ENCODE peak calls at places on chromosomes 5 and 9, in six cellular contexts. G is gastrocnemius medialis, S is stomach, D is endothelial cell of umbilical vein, Z is H1, X is ovary. W is an unnamed sample. For H3K9me3 and H3K4me1, the result is how much of the 10 kb centered on the place peaks cover.

GRCh38 chr9:94805585-94805984 is 79.1 kb downstream of the AOPEP start:
- DNase-seq in G (no peak), S (no peak), D (peak), Z (no peak), X (no peak), W (peak)

GRCh38 chr9:6078382-6079105 is 63.1 kb upstream of the RANBP6 start:
- DNase-seq in G (no peak), S (no peak), D (no peak), Z (no peak), X (no peak), W (no peak)

GRCh38 chr9:34179528-34180138 is 790 bp downstream of the UBAP1 start:
- DNase-seq in G (no peak), S (peak), D (peak), Z (no peak), X (no peak), W (no peak)

GRCh38 chr9:34547960-34548603 is 25.3 kb upstream of the ENHO start:
- DNase-seq in G (peak), S (peak), D (peak), Z (no peak), X (peak), W (no peak)

GRCh38 chr5:110851357-110851756 is 112.5 kb downstream of the SLC25A46 start:
- DNase-seq in G (no peak), S (no peak), D (no peak), Z (no peak), X (no peak), W (no peak)

GRCh38 chr5:43227655-43228054 is 35.6 kb downstream of the NIM1K start:
- DNase-seq in G (no peak), S (no peak), D (peak), Z (no peak), X (no peak), W (no peak)

GRCh38 chr5:176533894-176534611 is 3.1 kb downstream of the RNF44 start:
- DNase-seq in G (peak), S (peak), D (peak), Z (no peak), X (peak), W (no peak)

GRCh38 chr5:181260720-181261319 is at the start of gene TRIM52:
- DNase-seq in G (peak), S (peak), D (peak), Z (peak), X (peak), W (no peak)

GRCh38 chr9:91131433-91131839 is 230.3 kb downstream of the AUH start:
- DNase-seq in G (no peak), S (peak), D (peak), Z (no peak), X (peak), W (peak)

GRCh38 chr9:24059651-24060050 is 233.6 kb upstream of the ELAVL2 start:
- DNase-seq in G (no peak), S (no peak), D (no peak), Z (no peak), X (no peak), W (no peak)
- H3K9me3 ChIP-seq in G (under half), S (under half), D (under half), Z (under half), X (under half), W (under half)

DNA sequence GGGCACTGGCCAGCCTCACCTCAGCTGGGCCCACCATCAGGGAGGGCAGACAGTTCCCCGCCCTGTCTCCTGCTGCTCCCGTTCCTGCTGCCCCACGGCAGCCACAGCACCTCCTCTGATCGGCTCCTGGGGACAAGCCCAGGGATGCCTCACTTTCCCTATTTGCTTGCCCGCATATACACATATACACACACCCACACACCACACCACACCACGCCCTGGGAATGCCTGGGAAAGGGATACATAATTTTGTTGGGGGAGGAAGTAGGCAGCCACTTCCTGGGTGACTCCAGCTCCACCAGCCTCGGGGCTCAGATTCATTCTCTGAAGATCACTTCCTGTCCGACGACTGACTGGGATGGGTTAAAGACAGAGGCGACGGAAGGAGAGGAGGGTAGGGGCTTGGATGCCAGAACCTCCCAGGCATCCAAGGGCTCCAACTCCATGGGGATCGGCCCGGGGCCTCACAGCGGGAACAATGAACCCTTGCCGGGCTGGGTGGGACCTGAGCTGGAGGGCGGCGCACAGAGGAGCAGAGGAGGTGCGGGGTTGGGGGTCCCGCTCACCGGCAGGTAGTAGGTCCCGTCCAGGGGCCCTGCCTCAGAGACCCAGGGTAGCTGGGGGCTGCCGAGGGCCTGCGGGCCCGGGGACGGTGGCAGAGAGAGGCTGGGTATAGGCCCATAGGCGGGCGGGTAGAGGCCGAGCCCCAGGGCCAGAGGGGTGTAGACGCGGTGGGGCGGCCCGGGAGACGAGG is 2.0 kb upstream of the MZB1 start:
- DNase-seq in G (no peak), S (no peak), D (no peak), Z (no peak), X (no peak), W (no peak)
- H3K4me1 ChIP-seq in G (under half), S (half or more), D (under half), Z (under half), X (under half), W (under half)

DNA sequence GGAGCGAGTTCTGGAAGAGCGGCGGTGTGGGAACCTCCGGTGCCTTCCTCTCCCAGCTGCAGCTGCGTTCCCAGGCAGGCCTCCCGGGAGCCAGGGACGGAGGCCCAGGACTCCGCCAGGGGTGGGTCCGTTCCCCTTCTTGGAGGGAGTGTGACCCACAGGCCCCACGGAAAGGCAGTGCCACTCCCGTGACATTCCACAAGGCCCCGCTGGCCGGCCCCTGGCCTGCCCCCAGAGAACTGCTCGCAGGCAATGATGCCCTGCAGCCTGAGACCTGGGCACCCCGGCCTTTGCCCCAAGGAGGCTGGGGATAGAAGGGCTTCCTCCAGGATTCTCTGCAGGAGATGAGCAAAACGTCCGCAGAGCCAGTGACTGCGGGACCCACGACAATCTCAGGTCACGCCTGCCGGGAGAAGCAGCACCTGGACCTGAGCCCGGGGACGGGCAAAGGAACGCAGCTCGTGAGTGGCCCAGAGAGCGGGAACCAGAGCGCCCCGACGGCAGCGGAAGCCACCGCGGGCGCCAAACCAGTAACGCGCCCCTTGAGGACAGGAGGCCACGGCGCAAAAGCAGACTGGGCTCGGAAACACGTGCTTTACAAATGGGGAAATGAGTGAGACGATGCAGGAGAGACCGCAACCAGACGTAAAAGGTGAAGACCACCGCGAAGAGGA is 9.3 kb downstream of the OBP2B start:
- DNase-seq in G (no peak), S (no peak), D (no peak), Z (no peak), X (peak), W (no peak)
- TF ChIP-seq CTCF in G (no peak), S (no peak), D (no peak), Z (peak), X (no peak), W (no peak)

GRCh38 chr5:152704286-152704685 is 299.2 kb upstream of the NMUR2 start:
- DNase-seq in G (no peak), S (no peak), D (no peak), Z (no peak), X (no peak), W (no peak)
- H3K9me3 ChIP-seq in G (under half), S (under half), D (under half), Z (under half), X (under half), W (under half)

GRCh38 chr9:1354066-1354465 is 303.9 kb downstream of the DMRT2 start:
- DNase-seq in G (no peak), S (no peak), D (no peak), Z (no peak), X (no peak), W (no peak)
- H3K4me1 ChIP-seq in G (under half), S (under half), D (under half), Z (under half), X (under half), W (under half)